ENCODE peak calls at places on chromosomes 3 and 15, in four cellular contexts. One of them, this sample, is unnamed.

GRCh38 chr3:90069748-90070147 is 962.3 kb downstream of the EPHA3 start:
- DNase-seq in type B pancreatic cell: no peak
- DNase-seq in Caco-2: no peak
- DNase-seq in fibroblast of pulmonary artery: peak
- DNase-seq in this sample: no peak

GRCh38 chr3:171028779-171029232 is 2.3 kb upstream of the SLC2A2 start:
- DNase-seq in Caco-2: no peak
- DNase-seq in fibroblast of pulmonary artery: peak
- DNase-seq in type B pancreatic cell: no peak
- DNase-seq in this sample: peak

GRCh38 chr3:80688814-80689213 is 921.0 kb upstream of the ROBO1 start:
- DNase-seq in type B pancreatic cell: no peak
- DNase-seq in Caco-2: no peak
- DNase-seq in fibroblast of pulmonary artery: peak
- DNase-seq in this sample: peak

GRCh38 chr3:186239321-186239720 is 122.7 kb downstream of the DGKG start:
- DNase-seq in Caco-2: no peak
- DNase-seq in type B pancreatic cell: no peak
- DNase-seq in fibroblast of pulmonary artery: peak
- DNase-seq in this sample: no peak

GRCh38 chr3:177351757-177352158 is 154.5 kb upstream of the TBL1XR1 start:
- DNase-seq in Caco-2: no peak
- DNase-seq in fibroblast of pulmonary artery: no peak
- DNase-seq in type B pancreatic cell: no peak
- DNase-seq in this sample: no peak

GRCh38 chr3:17553080-17553479 is 189.4 kb downstream of the TBC1D5 start:
- DNase-seq in type B pancreatic cell: no peak
- DNase-seq in fibroblast of pulmonary artery: peak
- DNase-seq in Caco-2: no peak
- DNase-seq in this sample: no peak

GRCh38 chr3:46539443-46540005 is 26.6 kb downstream of the LRRC2 start:
- DNase-seq in type B pancreatic cell: no peak
- DNase-seq in Caco-2: no peak
- DNase-seq in fibroblast of pulmonary artery: no peak
- DNase-seq in this sample: no peak

GRCh38 chr3:185308126-185308754 is 54.4 kb upstream of the EHHADH start:
- DNase-seq in fibroblast of pulmonary artery: peak
- DNase-seq in type B pancreatic cell: no peak
- DNase-seq in Caco-2: peak
- DNase-seq in this sample: peak

GRCh38 chr15:50209804-50210203 is 27.8 kb downstream of the SLC27A2 start:
- DNase-seq in fibroblast of pulmonary artery: no peak
- DNase-seq in Caco-2: no peak
- DNase-seq in type B pancreatic cell: no peak
- DNase-seq in this sample: no peak

GRCh38 chr15:45402955-45403892 is 24.9 kb upstream of the GATM start:
- DNase-seq in fibroblast of pulmonary artery: peak
- DNase-seq in type B pancreatic cell: no peak
- DNase-seq in Caco-2: peak
- DNase-seq in this sample: peak

GRCh38 chr3:114627760-114628159 is 333.9 kb downstream of the TIGIT start:
- DNase-seq in fibroblast of pulmonary artery: peak
- DNase-seq in Caco-2: no peak
- DNase-seq in type B pancreatic cell: no peak
- DNase-seq in this sample: no peak

GRCh38 chr3:70726096-70726745 is 413.8 kb upstream of the MDFIC2 start:
- DNase-seq in Caco-2: no peak
- DNase-seq in fibroblast of pulmonary artery: no peak
- DNase-seq in type B pancreatic cell: no peak
- DNase-seq in this sample: peak

GRCh38 chr3:115212615-115213014 is 65.5 kb upstream of the ZBTB20 start:
- DNase-seq in type B pancreatic cell: no peak
- DNase-seq in fibroblast of pulmonary artery: no peak
- DNase-seq in Caco-2: no peak
- DNase-seq in this sample: no peak

GRCh38 chr15:89059006-89059405 is 29.2 kb upstream of the ABHD2 start:
- DNase-seq in fibroblast of pulmonary artery: no peak
- DNase-seq in Caco-2: no peak
- DNase-seq in type B pancreatic cell: no peak
- DNase-seq in this sample: no peak

GRCh38 chr3:51773529-51773928 is 5.5 kb downstream of the IQCF6 start:
- DNase-seq in fibroblast of pulmonary artery: no peak
- DNase-seq in Caco-2: no peak
- DNase-seq in type B pancreatic cell: no peak
- DNase-seq in this sample: no peak

GRCh38 chr3:180417241-180417640 is 184.7 kb upstream of the TTC14 start:
- DNase-seq in fibroblast of pulmonary artery: peak
- DNase-seq in Caco-2: no peak
- DNase-seq in type B pancreatic cell: no peak
- DNase-seq in this sample: no peak

GRCh38 chr3:181330257-181330656 is 340.7 kb upstream of the DNAJC19 start:
- DNase-seq in Caco-2: no peak
- DNase-seq in fibroblast of pulmonary artery: no peak
- DNase-seq in type B pancreatic cell: no peak
- DNase-seq in this sample: no peak

GRCh38 chr15:44718927-44719292 is 7.6 kb downstream of the B2M start:
- DNase-seq in Caco-2: no peak
- DNase-seq in type B pancreatic cell: no peak
- DNase-seq in fibroblast of pulmonary artery: no peak
- DNase-seq in this sample: no peak

GRCh38 chr3:39104961-39105686 is 2.3 kb downstream of the GORASP1 start:
- DNase-seq in fibroblast of pulmonary artery: no peak
- DNase-seq in type B pancreatic cell: peak
- DNase-seq in Caco-2: no peak
- DNase-seq in this sample: no peak

GRCh38 chr3:853489-853888 is 239.3 kb upstream of the CNTN6 start:
- DNase-seq in fibroblast of pulmonary artery: no peak
- DNase-seq in Caco-2: no peak
- DNase-seq in type B pancreatic cell: no peak
- DNase-seq in this sample: no peak

GRCh38 chr3:158791259-158791920 is 10.5 kb upstream of the MFSD1 start:
- DNase-seq in Caco-2: peak
- DNase-seq in fibroblast of pulmonary artery: peak
- DNase-seq in type B pancreatic cell: no peak
- DNase-seq in this sample: peak

GRCh38 chr3:52109556-52110380 is 44.5 kb downstream of the POC1A start:
- DNase-seq in type B pancreatic cell: no peak
- DNase-seq in fibroblast of pulmonary artery: peak
- DNase-seq in Caco-2: no peak
- DNase-seq in this sample: no peak

GRCh38 chr15:28922712-28923012 is 36.9 kb downstream of the APBA2 start:
- DNase-seq in Caco-2: no peak
- DNase-seq in type B pancreatic cell: no peak
- DNase-seq in fibroblast of pulmonary artery: no peak
- DNase-seq in this sample: no peak

GRCh38 chr3:194364652-194365434 is 4.7 kb downstream of the LRRC15 start:
- DNase-seq in Caco-2: no peak
- DNase-seq in fibroblast of pulmonary artery: peak
- DNase-seq in type B pancreatic cell: no peak
- DNase-seq in this sample: peak

GRCh38 chr3:115194461-115194860 is 47.4 kb upstream of the ZBTB20 start:
- DNase-seq in Caco-2: no peak
- DNase-seq in fibroblast of pulmonary artery: peak
- DNase-seq in type B pancreatic cell: no peak
- DNase-seq in this sample: no peak

GRCh38 chr3:106518516-106518915 is 649.7 kb upstream of the CBLB start:
- DNase-seq in Caco-2: no peak
- DNase-seq in fibroblast of pulmonary artery: peak
- DNase-seq in type B pancreatic cell: no peak
- DNase-seq in this sample: peak

GRCh38 chr3:156997351-156997750 is 162.6 kb downstream of the CCNL1 start:
- DNase-seq in fibroblast of pulmonary artery: peak
- DNase-seq in Caco-2: no peak
- DNase-seq in type B pancreatic cell: no peak
- DNase-seq in this sample: peak